ENCODE peak calls at places on chromosomes 16 and 17, in eight cellular contexts. I is WTC11; T is SW 1271; Y is stimulated activated naive CD4-positive, alpha-beta T cell; M is ecto neural progenitor cell; G is Daoy; L is GM13977; W is NCI-H1436. A is an unnamed sample.

GRCh38 chr17:35889818-35890773 is 9.9 kb upstream of the CCL5 start:
- DNase-seq in I (no peak), T (no peak), Y (no peak), M (no peak), G (peak; percentile 68), L (no peak), W (no peak), A (no peak)

GRCh38 chr16:89261691-89262563 is 44.4 kb downstream of the ZNF778 start:
- DNase-seq in I (no peak), T (no peak), Y (no peak), M (peak; percentile 37), G (no peak), L (no peak), W (no peak), A (no peak)

GRCh38 chr17:77107506-77108433 is 33.0 kb upstream of the SEC14L1 start:
- DNase-seq in I (no peak), T (no peak), Y (no peak), M (no peak), G (peak; percentile 52), L (peak; percentile 79), W (no peak), A (no peak)

GRCh38 chr16:78065344-78065743 is 34.1 kb upstream of the WWOX start:
- DNase-seq in I (no peak), T (no peak), Y (no peak), M (no peak), G (no peak), L (no peak), W (no peak), A (no peak)

GRCh38 chr16:89742948-89743347 is 21.6 kb downstream of the ZNF276 start:
- DNase-seq in I (no peak), T (no peak), Y (no peak), M (no peak), G (no peak), L (no peak), W (no peak), A (no peak)

GRCh38 chr16:15782573-15783365 is 74.1 kb downstream of the MYH11 start:
- DNase-seq in I (peak; percentile 24), T (no peak), Y (no peak), M (peak; percentile 62), G (peak; percentile 33), L (no peak), W (no peak), A (no peak)

GRCh38 chr17:9612016-9612415 is 33.3 kb upstream of the USP43 start:
- DNase-seq in I (no peak), T (no peak), Y (no peak), M (no peak), G (peak; percentile 4), L (no peak), W (no peak), A (no peak)

GRCh38 chr17:69246726-69247375 is 18.2 kb upstream of the ABCA10 start:
- DNase-seq in I (no peak), T (peak; percentile 44), Y (no peak), M (no peak), G (peak; percentile 5), L (peak; percentile 17), W (peak; percentile 63), A (peak; percentile 50)

GRCh38 chr17:60165976-60166375 is 16.2 kb downstream of the CA4 start:
- DNase-seq in I (no peak), T (no peak), Y (no peak), M (no peak), G (peak; percentile 47), L (no peak), W (no peak), A (no peak)

A was measured in glomerular endothelial cell.